ENCODE peak calls at places on chromosomes 12 and 14, in ten cellular contexts. One of them, this sample, is unnamed.

GRCh38 chr12:78316150-78316549 is 485.5 kb downstream of the NAV3 start:
- DNase-seq in IMR-90: no peak
- DNase-seq in effector memory CD4-positive, alpha-beta T cell: no peak
- DNase-seq in colonic mucosa: no peak
- DNase-seq in CD8-positive, alpha-beta memory T cell: no peak
- DNase-seq in hepatocyte: no peak
- DNase-seq in GM23248: no peak
- DNase-seq in upper lobe of left lung: no peak
- DNase-seq in neural progenitor cell: peak; percentile 28
- DNase-seq in cardiac muscle cell: no peak
- DNase-seq in this sample: no peak

GRCh38 chr12:78241472-78241871 is 410.8 kb downstream of the NAV3 start:
- DNase-seq in GM23248: no peak
- DNase-seq in neural progenitor cell: peak; percentile 30
- DNase-seq in cardiac muscle cell: no peak
- DNase-seq in colonic mucosa: no peak
- DNase-seq in upper lobe of left lung: no peak
- DNase-seq in CD8-positive, alpha-beta memory T cell: no peak
- DNase-seq in IMR-90: no peak
- DNase-seq in hepatocyte: no peak
- DNase-seq in effector memory CD4-positive, alpha-beta T cell: no peak
- DNase-seq in this sample: no peak

GRCh38 chr12:52279683-52280318 is 5.4 kb downstream of the KRT86 start:
- DNase-seq in IMR-90: peak; percentile 13
- DNase-seq in GM23248: peak; percentile 47
- DNase-seq in hepatocyte: no peak
- DNase-seq in neural progenitor cell: peak; percentile 46
- DNase-seq in CD8-positive, alpha-beta memory T cell: no peak
- DNase-seq in effector memory CD4-positive, alpha-beta T cell: no peak
- DNase-seq in upper lobe of left lung: no peak
- DNase-seq in cardiac muscle cell: no peak
- DNase-seq in colonic mucosa: no peak
- DNase-seq in this sample: peak; percentile 55

GRCh38 chr14:98231210-98231609 is 1040.8 kb downstream of the BCL11B start:
- DNase-seq in CD8-positive, alpha-beta memory T cell: no peak
- DNase-seq in upper lobe of left lung: no peak
- DNase-seq in cardiac muscle cell: no peak
- DNase-seq in hepatocyte: no peak
- DNase-seq in colonic mucosa: no peak
- DNase-seq in neural progenitor cell: no peak
- DNase-seq in effector memory CD4-positive, alpha-beta T cell: no peak
- DNase-seq in GM23248: no peak
- DNase-seq in IMR-90: no peak
- DNase-seq in this sample: no peak

GRCh38 chr14:34580381-34580780 is 40.9 kb upstream of the EAPP start:
- DNase-seq in upper lobe of left lung: no peak
- DNase-seq in hepatocyte: no peak
- DNase-seq in GM23248: no peak
- DNase-seq in CD8-positive, alpha-beta memory T cell: no peak
- DNase-seq in effector memory CD4-positive, alpha-beta T cell: no peak
- DNase-seq in IMR-90: no peak
- DNase-seq in colonic mucosa: no peak
- DNase-seq in neural progenitor cell: no peak
- DNase-seq in cardiac muscle cell: no peak
- DNase-seq in this sample: no peak

GRCh38 chr12:108363165-108363564 is 24.1 kb upstream of the CMKLR1 start:
- DNase-seq in GM23248: no peak
- DNase-seq in effector memory CD4-positive, alpha-beta T cell: no peak
- DNase-seq in upper lobe of left lung: no peak
- DNase-seq in cardiac muscle cell: no peak
- DNase-seq in neural progenitor cell: no peak
- DNase-seq in CD8-positive, alpha-beta memory T cell: no peak
- DNase-seq in hepatocyte: no peak
- DNase-seq in IMR-90: no peak
- DNase-seq in colonic mucosa: no peak
- DNase-seq in this sample: no peak

GRCh38 chr12:17148706-17149105 is 542.7 kb upstream of the LMO3 start:
- DNase-seq in cardiac muscle cell: no peak
- DNase-seq in upper lobe of left lung: no peak
- DNase-seq in neural progenitor cell: no peak
- DNase-seq in effector memory CD4-positive, alpha-beta T cell: no peak
- DNase-seq in colonic mucosa: no peak
- DNase-seq in IMR-90: no peak
- DNase-seq in CD8-positive, alpha-beta memory T cell: no peak
- DNase-seq in hepatocyte: no peak
- DNase-seq in GM23248: no peak
- DNase-seq in this sample: no peak

GRCh38 chr12:10563966-10564365 is 49.4 kb downstream of the MAGOHB start:
- DNase-seq in CD8-positive, alpha-beta memory T cell: no peak
- DNase-seq in effector memory CD4-positive, alpha-beta T cell: no peak
- DNase-seq in hepatocyte: no peak
- DNase-seq in GM23248: peak; percentile 47
- DNase-seq in IMR-90: no peak
- DNase-seq in upper lobe of left lung: no peak
- DNase-seq in cardiac muscle cell: no peak
- DNase-seq in neural progenitor cell: no peak
- DNase-seq in colonic mucosa: no peak
- DNase-seq in this sample: no peak

GRCh38 chr14:61107148-61107641 is 126.2 kb downstream of the SLC38A6 start:
- DNase-seq in hepatocyte: no peak
- DNase-seq in IMR-90: no peak
- DNase-seq in CD8-positive, alpha-beta memory T cell: no peak
- DNase-seq in cardiac muscle cell: no peak
- DNase-seq in GM23248: peak; percentile 71
- DNase-seq in effector memory CD4-positive, alpha-beta T cell: no peak
- DNase-seq in neural progenitor cell: no peak
- DNase-seq in upper lobe of left lung: peak; percentile 37
- DNase-seq in colonic mucosa: peak; percentile 34
- DNase-seq in this sample: no peak

GRCh38 chr12:27951898-27952297 is 20.6 kb downstream of the PTHLH start:
- DNase-seq in upper lobe of left lung: no peak
- DNase-seq in effector memory CD4-positive, alpha-beta T cell: no peak
- DNase-seq in CD8-positive, alpha-beta memory T cell: no peak
- DNase-seq in neural progenitor cell: peak; percentile 70
- DNase-seq in colonic mucosa: no peak
- DNase-seq in hepatocyte: no peak
- DNase-seq in cardiac muscle cell: no peak
- DNase-seq in IMR-90: no peak
- DNase-seq in GM23248: no peak
- DNase-seq in this sample: no peak

GRCh38 chr12:14315501-14315900 is 50.0 kb upstream of the ATF7IP start:
- DNase-seq in effector memory CD4-positive, alpha-beta T cell: no peak
- DNase-seq in neural progenitor cell: no peak
- DNase-seq in GM23248: no peak
- DNase-seq in IMR-90: no peak
- DNase-seq in CD8-positive, alpha-beta memory T cell: no peak
- DNase-seq in upper lobe of left lung: no peak
- DNase-seq in hepatocyte: no peak
- DNase-seq in cardiac muscle cell: no peak
- DNase-seq in colonic mucosa: no peak
- DNase-seq in this sample: no peak

GRCh38 chr14:90661881-90662280 is 154.3 kb downstream of the TTC7B start:
- DNase-seq in cardiac muscle cell: no peak
- DNase-seq in colonic mucosa: no peak
- DNase-seq in CD8-positive, alpha-beta memory T cell: no peak
- DNase-seq in GM23248: no peak
- DNase-seq in effector memory CD4-positive, alpha-beta T cell: no peak
- DNase-seq in hepatocyte: no peak
- DNase-seq in IMR-90: no peak
- DNase-seq in upper lobe of left lung: no peak
- DNase-seq in neural progenitor cell: no peak
- DNase-seq in this sample: no peak

GRCh38 chr14:36791402-36791801 is 129.7 kb downstream of the PAX9 start:
- DNase-seq in neural progenitor cell: no peak
- DNase-seq in cardiac muscle cell: no peak
- DNase-seq in upper lobe of left lung: no peak
- DNase-seq in hepatocyte: no peak
- DNase-seq in CD8-positive, alpha-beta memory T cell: no peak
- DNase-seq in colonic mucosa: no peak
- DNase-seq in GM23248: no peak
- DNase-seq in IMR-90: no peak
- DNase-seq in effector memory CD4-positive, alpha-beta T cell: no peak
- DNase-seq in this sample: no peak

GRCh38 chr14:36781897-36782296 is 120.2 kb downstream of the PAX9 start:
- DNase-seq in neural progenitor cell: no peak
- DNase-seq in hepatocyte: no peak
- DNase-seq in IMR-90: no peak
- DNase-seq in GM23248: no peak
- DNase-seq in CD8-positive, alpha-beta memory T cell: no peak
- DNase-seq in colonic mucosa: no peak
- DNase-seq in cardiac muscle cell: no peak
- DNase-seq in upper lobe of left lung: no peak
- DNase-seq in effector memory CD4-positive, alpha-beta T cell: no peak
- DNase-seq in this sample: no peak

GRCh38 chr14:36784541-36784940 is 122.9 kb downstream of the PAX9 start:
- DNase-seq in effector memory CD4-positive, alpha-beta T cell: no peak
- DNase-seq in colonic mucosa: no peak
- DNase-seq in cardiac muscle cell: no peak
- DNase-seq in CD8-positive, alpha-beta memory T cell: no peak
- DNase-seq in hepatocyte: no peak
- DNase-seq in neural progenitor cell: no peak
- DNase-seq in upper lobe of left lung: no peak
- DNase-seq in GM23248: no peak
- DNase-seq in IMR-90: peak; percentile 3
- DNase-seq in this sample: no peak

GRCh38 chr14:36785511-36785910 is 123.9 kb downstream of the PAX9 start:
- DNase-seq in IMR-90: no peak
- DNase-seq in colonic mucosa: no peak
- DNase-seq in upper lobe of left lung: no peak
- DNase-seq in effector memory CD4-positive, alpha-beta T cell: no peak
- DNase-seq in GM23248: no peak
- DNase-seq in hepatocyte: no peak
- DNase-seq in CD8-positive, alpha-beta memory T cell: no peak
- DNase-seq in neural progenitor cell: no peak
- DNase-seq in cardiac muscle cell: no peak
- DNase-seq in this sample: no peak
- H3K4me3 ChIP-seq in IMR-90: no peak overlapping the region
- H3K4me3 ChIP-seq in colonic mucosa: no peak overlapping the region
- H3K4me3 ChIP-seq in upper lobe of left lung: no peak overlapping the region
- H3K4me3 ChIP-seq in effector memory CD4-positive, alpha-beta T cell: no peak overlapping the region
- H3K4me3 ChIP-seq in GM23248: no peak overlapping the region
- H3K4me3 ChIP-seq in hepatocyte: no peak overlapping the region
- H3K4me3 ChIP-seq in CD8-positive, alpha-beta memory T cell: no peak overlapping the region
- H3K4me3 ChIP-seq in neural progenitor cell: no peak overlapping the region
- H3K4me3 ChIP-seq in cardiac muscle cell: no peak overlapping the region
- H3K4me3 ChIP-seq in this sample: no peak overlapping the region

DNA sequence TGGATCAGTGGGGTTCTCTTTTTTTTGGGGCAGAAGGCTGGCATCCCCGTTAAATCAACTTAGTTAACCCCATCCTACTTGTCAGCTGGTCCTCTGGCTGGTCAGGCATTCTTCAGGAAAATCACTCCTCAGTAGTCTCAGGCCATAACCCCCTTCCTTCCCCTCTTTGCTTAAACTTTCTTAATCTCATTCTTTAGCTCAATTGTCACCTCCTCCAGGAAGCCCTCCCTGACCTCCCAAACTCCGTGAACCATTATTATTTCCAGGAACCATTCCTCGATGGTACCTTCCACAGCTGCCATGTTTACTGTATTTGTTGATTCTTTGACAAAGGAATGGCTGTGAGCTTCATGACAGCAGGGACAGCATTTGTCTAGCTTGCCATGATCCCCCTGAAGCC is 72.5 kb upstream of the FBXO21 start:
- DNase-seq in upper lobe of left lung: no peak
- DNase-seq in CD8-positive, alpha-beta memory T cell: no peak
- DNase-seq in GM23248: no peak
- DNase-seq in IMR-90: no peak
- DNase-seq in cardiac muscle cell: no peak
- DNase-seq in neural progenitor cell: no peak
- DNase-seq in hepatocyte: no peak
- DNase-seq in colonic mucosa: no peak
- DNase-seq in effector memory CD4-positive, alpha-beta T cell: no peak
- DNase-seq in this sample: no peak
- H3K9me3 ChIP-seq in upper lobe of left lung: no peaks in the 10 kb centered on the region
- H3K9me3 ChIP-seq in CD8-positive, alpha-beta memory T cell: no peaks in the 10 kb centered on the region
- H3K9me3 ChIP-seq in GM23248: no peaks in the 10 kb centered on the region
- H3K9me3 ChIP-seq in IMR-90: peaks cover 24% of the 10 kb centered on the region
- H3K9me3 ChIP-seq in cardiac muscle cell: no peaks in the 10 kb centered on the region
- H3K9me3 ChIP-seq in neural progenitor cell: no peaks in the 10 kb centered on the region
- H3K9me3 ChIP-seq in hepatocyte: no peaks in the 10 kb centered on the region
- H3K9me3 ChIP-seq in colonic mucosa: no peaks in the 10 kb centered on the region
- H3K9me3 ChIP-seq in effector memory CD4-positive, alpha-beta T cell: no peaks in the 10 kb centered on the region
- H3K9me3 ChIP-seq in this sample: no peaks in the 10 kb centered on the region

GRCh38 chr12:51195841-51196240 is 22.0 kb downstream of the POU6F1 start:
- DNase-seq in CD8-positive, alpha-beta memory T cell: no peak
- DNase-seq in colonic mucosa: no peak
- DNase-seq in hepatocyte: no peak
- DNase-seq in IMR-90: no peak
- DNase-seq in cardiac muscle cell: no peak
- DNase-seq in neural progenitor cell: no peak
- DNase-seq in upper lobe of left lung: peak; percentile 47
- DNase-seq in GM23248: no peak
- DNase-seq in effector memory CD4-positive, alpha-beta T cell: no peak
- DNase-seq in this sample: no peak
- H3K4me3 ChIP-seq in CD8-positive, alpha-beta memory T cell: no peak overlapping the region
- H3K4me3 ChIP-seq in colonic mucosa: no peak overlapping the region
- H3K4me3 ChIP-seq in hepatocyte: no peak overlapping the region
- H3K4me3 ChIP-seq in IMR-90: no peak overlapping the region
- H3K4me3 ChIP-seq in cardiac muscle cell: no peak overlapping the region
- H3K4me3 ChIP-seq in neural progenitor cell: no peak overlapping the region
- H3K4me3 ChIP-seq in upper lobe of left lung: no peak overlapping the region
- H3K4me3 ChIP-seq in GM23248: no peak overlapping the region
- H3K4me3 ChIP-seq in effector memory CD4-positive, alpha-beta T cell: no peak overlapping the region
- H3K4me3 ChIP-seq in this sample: no peak overlapping the region

DNA sequence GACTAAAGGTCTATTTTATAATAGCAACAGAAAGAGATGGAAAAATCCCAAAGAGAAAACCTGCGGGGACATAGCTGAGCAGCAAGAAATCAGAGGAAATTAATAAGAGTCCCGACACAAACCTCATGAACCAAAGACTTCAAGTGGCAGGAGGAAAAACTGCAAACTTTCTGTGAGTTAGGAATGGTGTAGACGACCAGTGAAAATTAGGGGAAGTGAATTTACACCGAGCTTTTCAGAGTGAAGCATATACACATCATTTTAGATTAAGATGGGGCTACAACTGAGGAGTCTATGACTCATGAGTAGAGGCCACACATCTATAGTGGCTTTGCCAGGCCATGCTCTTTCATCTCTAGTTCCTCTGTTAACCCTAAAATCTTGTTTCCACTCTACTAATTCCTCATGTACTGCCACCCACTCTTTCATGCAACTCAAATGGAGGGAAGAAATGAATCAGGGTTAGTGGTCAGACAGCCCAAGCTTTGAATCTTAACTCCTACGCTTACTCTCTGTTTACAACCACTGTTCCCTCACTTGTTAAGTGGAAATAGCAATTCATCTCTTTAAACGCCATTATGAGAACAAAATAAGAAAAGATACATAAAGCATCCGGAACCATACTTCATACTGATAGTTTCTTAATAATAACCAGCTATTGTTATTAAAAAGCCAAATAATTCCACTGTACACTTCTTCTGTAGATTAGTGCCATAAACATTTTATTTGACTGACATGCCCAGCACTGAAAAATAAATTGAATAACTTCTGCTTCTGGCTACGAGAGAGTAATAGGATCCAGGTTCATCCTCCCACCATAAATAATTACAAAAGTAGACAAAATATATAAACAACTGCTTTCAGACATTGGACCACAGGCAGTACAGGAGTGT is 219.3 kb downstream of the RMST start:
- DNase-seq in GM23248: no peak
- DNase-seq in upper lobe of left lung: no peak
- DNase-seq in effector memory CD4-positive, alpha-beta T cell: no peak
- DNase-seq in CD8-positive, alpha-beta memory T cell: no peak
- DNase-seq in IMR-90: no peak
- DNase-seq in colonic mucosa: no peak
- DNase-seq in cardiac muscle cell: no peak
- DNase-seq in neural progenitor cell: no peak
- DNase-seq in hepatocyte: no peak
- DNase-seq in this sample: no peak
- H3K9me3 ChIP-seq in GM23248: no peaks in the 10 kb centered on the region
- H3K9me3 ChIP-seq in upper lobe of left lung: no peaks in the 10 kb centered on the region
- H3K9me3 ChIP-seq in effector memory CD4-positive, alpha-beta T cell: no peaks in the 10 kb centered on the region
- H3K9me3 ChIP-seq in CD8-positive, alpha-beta memory T cell: no peaks in the 10 kb centered on the region
- H3K9me3 ChIP-seq in IMR-90: peaks cover 1% of the 10 kb centered on the region
- H3K9me3 ChIP-seq in colonic mucosa: no peaks in the 10 kb centered on the region
- H3K9me3 ChIP-seq in cardiac muscle cell: no peaks in the 10 kb centered on the region
- H3K9me3 ChIP-seq in neural progenitor cell: no peaks in the 10 kb centered on the region
- H3K9me3 ChIP-seq in hepatocyte: no peaks in the 10 kb centered on the region
- H3K9me3 ChIP-seq in this sample: no peaks in the 10 kb centered on the region